ENCODE peak calls at places on chromosomes 3 and 15, in ten cellular contexts. One of them, this sample, is unnamed.
A peak's percentile ranks its signal among the peaks of the same experiment; 100 is the strongest.

GRCh38 chr3:143952569-143953069 is 19.0 kb upstream of the DIPK2A start:
- DNase-seq in activated CD8-positive, alpha-beta memory T cell treated with anti-CD3 and anti-CD28 coated beads, Interleukin-2, amount 10 ng/mL, durations not matched to agents 7 days and 5 days: no peak
- DNase-seq in H9: no peak
- DNase-seq in globus pallidus: no peak
- DNase-seq in NCI-H2107: no peak
- DNase-seq in activated CD4-positive, alpha-beta T cell treated with anti-CD3 and anti-CD28 coated beads, Interleukin-2, amount 50 U/mL, for 4 hours: no peak
- DNase-seq in ELR: no peak
- DNase-seq in GM10248: no peak
- DNase-seq in T47D: no peak
- DNase-seq in NCI-H2081: no peak
- DNase-seq in this sample: peak; percentile 16

GRCh38 chr3:161474139-161474538 is 22.5 kb upstream of the OTOL1 start:
- DNase-seq in activated CD8-positive, alpha-beta memory T cell treated with anti-CD3 and anti-CD28 coated beads, Interleukin-2, amount 10 ng/mL, durations not matched to agents 7 days and 5 days: no peak
- DNase-seq in H9: no peak
- DNase-seq in globus pallidus: no peak
- DNase-seq in NCI-H2107: no peak
- DNase-seq in activated CD4-positive, alpha-beta T cell treated with anti-CD3 and anti-CD28 coated beads, Interleukin-2, amount 50 U/mL, for 4 hours: no peak
- DNase-seq in ELR: no peak
- DNase-seq in GM10248: no peak
- DNase-seq in T47D: no peak
- DNase-seq in NCI-H2081: no peak
- DNase-seq in this sample: no peak

GRCh38 chr3:195160257-195160898 is 110.6 kb downstream of the XXYLT1 start:
- DNase-seq in activated CD8-positive, alpha-beta memory T cell treated with anti-CD3 and anti-CD28 coated beads, Interleukin-2, amount 10 ng/mL, durations not matched to agents 7 days and 5 days: no peak
- DNase-seq in H9: no peak
- DNase-seq in globus pallidus: no peak
- DNase-seq in NCI-H2107: no peak
- DNase-seq in activated CD4-positive, alpha-beta T cell treated with anti-CD3 and anti-CD28 coated beads, Interleukin-2, amount 50 U/mL, for 4 hours: no peak
- DNase-seq in ELR: peak; percentile 63
- DNase-seq in GM10248: no peak
- DNase-seq in T47D: no peak
- DNase-seq in NCI-H2081: no peak
- DNase-seq in this sample: peak; percentile 91

GRCh38 chr3:308597-309321 is 112.2 kb downstream of the CHL1 start:
- DNase-seq in activated CD8-positive, alpha-beta memory T cell treated with anti-CD3 and anti-CD28 coated beads, Interleukin-2, amount 10 ng/mL, durations not matched to agents 7 days and 5 days: no peak
- DNase-seq in H9: no peak
- DNase-seq in globus pallidus: no peak
- DNase-seq in NCI-H2107: no peak
- DNase-seq in activated CD4-positive, alpha-beta T cell treated with anti-CD3 and anti-CD28 coated beads, Interleukin-2, amount 50 U/mL, for 4 hours: no peak
- DNase-seq in ELR: no peak
- DNase-seq in GM10248: no peak
- DNase-seq in T47D: no peak
- DNase-seq in NCI-H2081: no peak
- DNase-seq in this sample: no peak

GRCh38 chr3:187223799-187224198 is 26.5 kb downstream of the RTP1 start:
- DNase-seq in activated CD8-positive, alpha-beta memory T cell treated with anti-CD3 and anti-CD28 coated beads, Interleukin-2, amount 10 ng/mL, durations not matched to agents 7 days and 5 days: no peak
- DNase-seq in H9: no peak
- DNase-seq in globus pallidus: no peak
- DNase-seq in NCI-H2107: peak; percentile 35
- DNase-seq in activated CD4-positive, alpha-beta T cell treated with anti-CD3 and anti-CD28 coated beads, Interleukin-2, amount 50 U/mL, for 4 hours: no peak
- DNase-seq in ELR: peak; percentile 50
- DNase-seq in GM10248: no peak
- DNase-seq in T47D: peak; percentile 44
- DNase-seq in NCI-H2081: no peak
- DNase-seq in this sample: no peak

GRCh38 chr15:95262866-95263564 is 1031.7 kb downstream of the MCTP2 start:
- DNase-seq in activated CD8-positive, alpha-beta memory T cell treated with anti-CD3 and anti-CD28 coated beads, Interleukin-2, amount 10 ng/mL, durations not matched to agents 7 days and 5 days: no peak
- DNase-seq in H9: no peak
- DNase-seq in globus pallidus: no peak
- DNase-seq in NCI-H2107: no peak
- DNase-seq in activated CD4-positive, alpha-beta T cell treated with anti-CD3 and anti-CD28 coated beads, Interleukin-2, amount 50 U/mL, for 4 hours: no peak
- DNase-seq in ELR: peak; percentile 72
- DNase-seq in GM10248: no peak
- DNase-seq in T47D: no peak
- DNase-seq in NCI-H2081: no peak
- DNase-seq in this sample: no peak

GRCh38 chr15:58433597-58434333 is 2.0 kb downstream of the LIPC start:
- DNase-seq in activated CD8-positive, alpha-beta memory T cell treated with anti-CD3 and anti-CD28 coated beads, Interleukin-2, amount 10 ng/mL, durations not matched to agents 7 days and 5 days: no peak
- DNase-seq in H9: no peak
- DNase-seq in globus pallidus: peak; percentile 26
- DNase-seq in NCI-H2107: no peak
- DNase-seq in activated CD4-positive, alpha-beta T cell treated with anti-CD3 and anti-CD28 coated beads, Interleukin-2, amount 50 U/mL, for 4 hours: no peak
- DNase-seq in ELR: no peak
- DNase-seq in GM10248: no peak
- DNase-seq in T47D: no peak
- DNase-seq in NCI-H2081: no peak
- DNase-seq in this sample: peak; percentile 26

GRCh38 chr3:87468235-87468634 is 191.9 kb upstream of the POU1F1 start:
- DNase-seq in activated CD8-positive, alpha-beta memory T cell treated with anti-CD3 and anti-CD28 coated beads, Interleukin-2, amount 10 ng/mL, durations not matched to agents 7 days and 5 days: no peak
- DNase-seq in H9: no peak
- DNase-seq in globus pallidus: no peak
- DNase-seq in NCI-H2107: no peak
- DNase-seq in activated CD4-positive, alpha-beta T cell treated with anti-CD3 and anti-CD28 coated beads, Interleukin-2, amount 50 U/mL, for 4 hours: no peak
- DNase-seq in ELR: no peak
- DNase-seq in GM10248: no peak
- DNase-seq in T47D: no peak
- DNase-seq in NCI-H2081: no peak
- DNase-seq in this sample: no peak

GRCh38 chr15:58919232-58919631 is 14.2 kb downstream of the SLTM start:
- DNase-seq in activated CD8-positive, alpha-beta memory T cell treated with anti-CD3 and anti-CD28 coated beads, Interleukin-2, amount 10 ng/mL, durations not matched to agents 7 days and 5 days: no peak
- DNase-seq in H9: no peak
- DNase-seq in globus pallidus: no peak
- DNase-seq in NCI-H2107: no peak
- DNase-seq in activated CD4-positive, alpha-beta T cell treated with anti-CD3 and anti-CD28 coated beads, Interleukin-2, amount 50 U/mL, for 4 hours: no peak
- DNase-seq in ELR: no peak
- DNase-seq in GM10248: no peak
- DNase-seq in T47D: no peak
- DNase-seq in NCI-H2081: no peak
- DNase-seq in this sample: no peak